ENCODE peak calls at places on chromosomes 13 and 19, in seven cellular contexts. D is neural progenitor cell, O is body of pancreas, N is heart left ventricle, K is choroid plexus epithelial cell, H is A549, G is AG10803. R is an unnamed sample.

GRCh38 chr13:25874907-25875306 is 176.9 kb downstream of the SHISA2 start:
- DNase-seq in O (no peak), N (no peak), G (no peak), D (no peak), K (no peak), H (no peak), R (no peak)

GRCh38 chr13:34722931-34723330 is 219.1 kb upstream of the NBEA start:
- DNase-seq in N (no peak), D (no peak), H (no peak), O (no peak), G (no peak), K (no peak), R (no peak)

GRCh38 chr19:19501798-19502197 is 13.6 kb downstream of the TSSK6 start:
- DNase-seq in H (no peak), K (no peak), O (no peak), G (no peak), N (no peak), D (no peak), R (no peak)

GRCh38 chr19:19597809-19598306 is 20.6 kb downstream of the PBX4 start:
- DNase-seq in O (no peak), D (no peak), H (no peak), N (no peak), K (peak; percentile 22), G (no peak), R (no peak)

GRCh38 chr19:39558623-39559117 is 18.7 kb upstream of the EID2 start:
- DNase-seq in N (no peak), H (no peak), O (no peak), D (no peak), G (no peak), K (no peak), R (no peak)

GRCh38 chr13:38879278-38879677 is 111.4 kb downstream of the STOML3 start:
- DNase-seq in O (no peak), D (no peak), H (no peak), G (no peak), N (no peak), K (peak; percentile 43), R (no peak)

GRCh38 chr13:98697833-98698232 is 54.6 kb downstream of the SLC15A1 start:
- DNase-seq in D (no peak), K (no peak), N (no peak), G (no peak), H (no peak), O (no peak), R (no peak)

GRCh38 chr13:99721606-99722384 is 220.5 kb downstream of the TM9SF2 start:
- DNase-seq in N (no peak), O (no peak), D (peak; percentile 91), G (no peak), H (no peak), K (peak; percentile 23), R (no peak)

GRCh38 chr13:44052843-44053607 is 173.3 kb downstream of the LACC1 start:
- DNase-seq in N (no peak), O (peak; percentile 26), H (no peak), K (peak; percentile 86), D (peak; percentile 54), G (peak; percentile 62), R (peak; percentile 32)

GRCh38 chr19:31338069-31338767 is 11.0 kb downstream of the TSHZ3 start:
- DNase-seq in H (peak; percentile 50), O (peak; percentile 30), N (peak; percentile 69), D (peak; percentile 88), G (peak; percentile 29), K (peak; percentile 92), R (peak; percentile 78)

GRCh38 chr19:48873476-48874308 is 1.5 kb downstream of the PPP1R15A start:
- DNase-seq in G (peak; percentile 35), D (peak; percentile 0), N (peak; percentile 41), O (no peak), K (peak; percentile 42), H (peak; percentile 51), R (no peak)

GRCh38 chr13:69737129-69737935 is 370.3 kb upstream of the ATXN8OS start:
- DNase-seq in H (no peak), D (no peak), O (peak; percentile 12), N (no peak), G (no peak), K (no peak), R (no peak)

GRCh38 chr19:33373701-33374405 is at the start of gene CEBPG:
- DNase-seq in K (peak; percentile 74), N (peak; percentile 63), O (peak; percentile 72), D (peak; percentile 73), G (peak; percentile 77), H (no peak), R (peak; percentile 30)

GRCh38 chr19:33375156-33375744 is 1.7 kb downstream of the CEBPG start:
- DNase-seq in N (no peak), D (no peak), K (no peak), H (no peak), G (no peak), O (no peak), R (no peak)

GRCh38 chr19:33376423-33376822 is 2.9 kb downstream of the CEBPG start:
- DNase-seq in G (peak; percentile 88), H (peak; percentile 86), N (peak; percentile 90), K (peak; percentile 70), D (no peak), O (peak; percentile 73), R (peak; percentile 96)

GRCh38 chr19:33375760-33376159 is 2.3 kb downstream of the CEBPG start:
- DNase-seq in K (peak; percentile 52), G (peak; percentile 40), D (no peak), N (no peak), O (no peak), H (no peak), R (peak; percentile 85)

DNA sequence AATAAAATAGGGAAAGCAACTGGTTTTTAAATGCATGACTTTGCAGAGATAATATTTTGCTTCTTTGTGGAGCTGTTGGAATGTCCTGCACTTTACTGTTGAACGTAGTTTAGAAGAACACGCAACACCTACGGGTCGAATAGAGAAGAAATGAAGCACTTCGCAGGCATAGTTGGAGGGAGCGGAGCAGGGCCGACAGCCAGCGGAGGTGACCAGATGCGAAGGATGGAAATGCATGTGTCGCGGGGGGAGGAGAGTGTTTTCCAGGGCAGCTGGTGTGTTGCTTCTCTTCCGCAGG is 846 bp downstream of the CEBPG start:
- DNase-seq in G (peak; percentile 44), D (peak; percentile 41), O (peak; percentile 50), N (no peak), H (no peak), K (peak; percentile 47), R (no peak)
- TF ChIP-seq CTCF in G (no peak), D (no peak), O (no peak), N (no peak), H (no peak), K (no peak), R (no peak)

DNA sequence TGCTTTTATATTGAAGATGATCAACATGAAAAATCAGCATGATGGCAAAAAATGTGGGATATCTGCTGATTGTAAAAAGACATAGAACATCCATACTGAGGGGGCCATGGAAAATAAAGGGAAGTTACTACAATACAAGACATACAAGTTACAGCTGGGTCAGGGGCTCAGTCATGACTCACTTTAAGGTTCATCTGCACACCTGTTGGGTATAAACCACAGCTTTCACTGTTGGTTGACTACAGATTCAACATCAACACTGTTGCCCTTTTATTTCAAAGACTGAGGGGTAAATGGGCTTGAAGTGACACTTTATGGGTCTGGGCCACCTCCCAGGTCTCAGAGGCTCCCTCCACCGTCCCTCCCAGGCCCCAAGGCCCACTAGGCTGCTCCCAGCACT is 98.1 kb upstream of the IRS2 start:
- DNase-seq in N (no peak), G (no peak), H (no peak), O (no peak), D (no peak), K (no peak), R (no peak)
- TF ChIP-seq CTCF in N (no peak), G (no peak), H (no peak), O (no peak), D (no peak), K (no peak), R (no peak)

DNA sequence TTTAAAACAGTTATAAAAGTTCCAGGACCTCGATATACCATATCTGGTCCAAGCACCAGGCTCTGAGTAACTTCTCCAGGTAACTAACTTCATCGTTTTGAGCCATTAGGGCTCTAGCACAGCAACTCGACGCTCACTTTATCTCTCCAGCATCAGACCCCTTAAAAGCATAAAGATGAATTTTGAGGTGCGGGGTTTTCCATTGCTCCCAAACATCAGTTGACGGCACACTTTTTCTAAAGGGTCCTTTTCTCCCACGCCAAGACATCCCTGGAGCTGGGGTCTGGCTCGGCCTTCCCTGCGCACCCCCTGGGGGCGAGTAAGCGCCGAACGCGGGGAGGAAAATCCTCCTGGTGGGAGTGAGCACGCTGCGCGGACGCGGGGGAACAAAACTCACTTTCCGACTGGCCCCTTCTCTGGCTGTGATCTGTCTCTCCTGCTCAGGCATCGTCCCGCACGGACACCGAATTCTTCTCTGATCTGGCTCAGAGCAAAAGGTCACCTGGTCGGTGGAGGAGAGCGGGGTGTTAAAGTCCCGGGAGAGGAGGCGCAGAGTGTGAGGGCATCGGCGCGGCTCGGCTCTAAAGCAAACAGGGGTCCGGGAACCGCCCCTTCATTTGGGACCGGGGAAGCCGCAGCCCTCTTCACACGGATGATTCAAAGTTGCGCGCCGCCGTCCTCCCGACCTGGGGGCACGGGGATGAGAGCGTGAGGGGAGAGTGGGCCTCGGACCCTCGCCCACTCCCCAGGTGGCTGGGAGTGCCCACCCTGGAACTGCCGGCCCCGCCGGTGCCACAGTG is at the start of gene ATP7B:
- DNase-seq in D (peak; percentile 78), N (no peak), G (no peak), O (no peak), H (peak; percentile 5), K (no peak), R (no peak)
- TF ChIP-seq CTCF in D (peak; percentile 12), N (peak; percentile 14), G (peak; percentile 25), O (peak; percentile 11), H (no peak), K (peak; percentile 36), R (peak; percentile 16)

GRCh38 chr19:15283141-15283885 is 49.0 kb downstream of the BRD4 start:
- DNase-seq in D (no peak), H (no peak), O (peak; percentile 45), K (peak; percentile 77), N (peak; percentile 64), G (peak; percentile 92), R (peak; percentile 71)

GRCh38 chr19:15282311-15282705 is 50.0 kb downstream of the BRD4 start:
- DNase-seq in G (no peak), O (no peak), D (no peak), N (no peak), K (no peak), H (no peak), R (no peak)

GRCh38 chr19:15280048-15280725 is 47.9 kb upstream of the EPHX3 start:
- DNase-seq in G (peak; percentile 67), O (no peak), K (no peak), D (no peak), H (no peak), N (peak; percentile 84), R (no peak)

GRCh38 chr19:15279326-15279904 is 47.2 kb upstream of the EPHX3 start:
- DNase-seq in H (no peak), G (no peak), D (peak; percentile 56), K (no peak), O (no peak), N (no peak), R (no peak)

DNA sequence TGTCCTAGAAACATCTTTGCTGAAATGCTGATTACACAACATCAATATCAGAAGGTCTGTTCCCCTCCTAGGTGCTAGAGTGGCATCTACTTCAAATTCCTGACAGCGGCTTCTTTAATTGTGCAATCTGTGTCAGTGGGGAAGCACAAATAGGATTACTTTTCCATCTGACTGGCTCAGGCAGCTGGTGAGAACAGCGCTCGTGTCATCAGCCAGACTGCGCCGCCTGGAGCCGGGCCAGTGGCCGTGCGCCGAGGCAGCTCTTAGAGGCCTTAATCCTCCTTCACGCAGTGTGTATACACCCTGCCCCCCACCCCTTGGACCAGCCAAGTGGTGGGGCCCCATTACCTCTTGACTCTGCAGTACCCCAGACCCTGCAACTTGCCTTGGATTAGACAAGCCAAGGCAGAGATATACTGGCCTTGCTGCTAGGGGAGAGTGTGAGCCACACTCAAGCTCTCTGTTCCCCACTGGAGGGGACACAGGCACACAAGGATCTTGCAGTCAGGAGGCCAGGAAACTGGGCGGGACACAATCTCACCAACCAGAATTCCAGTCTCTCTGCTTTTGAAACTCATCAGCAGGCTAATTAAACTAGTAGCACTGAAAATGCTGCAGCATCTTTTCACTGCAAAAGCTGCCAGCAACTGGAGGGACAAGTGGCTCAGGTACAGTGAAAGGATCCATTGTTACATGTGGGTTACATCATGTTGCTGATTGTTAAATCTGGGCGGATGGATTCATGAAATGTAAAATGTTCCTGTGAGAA is 48.9 kb upstream of the EPHX3 start:
- DNase-seq in D (peak; percentile 96), G (peak; percentile 90), K (peak; percentile 93), O (peak; percentile 78), H (peak; percentile 30), N (peak; percentile 90), R (peak; percentile 88)
- TF ChIP-seq CTCF in D (peak; percentile 43), G (peak; percentile 16), K (peak; percentile 49), O (peak; percentile 26), H (no peak), N (peak; percentile 31), R (peak; percentile 16)